ENCODE peak calls at places on chromosomes 16 and 17, in seven cellular contexts. G is IMR-90; P is trophoblast cell; O is kidney; Q is Caco-2; S is CD8-positive, alpha-beta memory T cell; R is right atrium auricular region. H is an unnamed sample. For H3K4me1, the result is how much of the 10 kb centered on the place peaks cover.

GRCh38 chr16:6687593-6687992 is 645.1 kb upstream of the RBFOX1 start:
- DNase-seq in G (no peak), P (no peak), O (no peak), Q (no peak), S (no peak), R (no peak), H (no peak)

GRCh38 chr17:4483012-4483840 is 15.5 kb upstream of the SPNS2 start:
- DNase-seq in G (no peak), P (peak), O (peak), Q (peak), S (no peak), R (no peak), H (no peak)

GRCh38 chr17:73791644-73792043 is 147.4 kb upstream of the SDK2 start:
- DNase-seq in G (no peak), P (no peak), O (no peak), Q (no peak), S (no peak), R (no peak), H (no peak)

GRCh38 chr17:5706835-5707234 is 122.5 kb upstream of the NLRP1 start:
- DNase-seq in G (peak), P (peak), O (no peak), Q (peak), S (peak), R (no peak), H (peak)

GRCh38 chr17:16969931-16970906 is 1.7 kb downstream of the TNFRSF13B start:
- DNase-seq in G (no peak), P (no peak), O (no peak), Q (no peak), S (no peak), R (no peak), H (no peak)

GRCh38 chr16:138049-138417 is 440 bp downstream of the NPRL3 start:
- DNase-seq in G (no peak), P (no peak), O (peak), Q (peak), S (peak), R (no peak), H (peak)

GRCh38 chr17:61402978-61403845 is 3.6 kb downstream of the TBX2 start:
- DNase-seq in G (peak), P (no peak), O (peak), Q (no peak), S (peak), R (no peak), H (no peak)

GRCh38 chr17:17783825-17784598 is 52.8 kb downstream of the SREBF1 start:
- DNase-seq in G (no peak), P (no peak), O (peak), Q (no peak), S (peak), R (no peak), H (peak)

GRCh38 chr17:50238594-50239287 is 35.5 kb upstream of the TMEM92 start:
- DNase-seq in G (peak), P (no peak), O (no peak), Q (no peak), S (no peak), R (no peak), H (no peak)

GRCh38 chr17:47315451-47316266 is 8.1 kb upstream of the EFCAB13 start:
- DNase-seq in G (peak), P (peak), O (no peak), Q (no peak), S (peak), R (no peak), H (peak)

GRCh38 chr17:53724726-53725125 is 98.0 kb upstream of the KIF2B start:
- DNase-seq in G (no peak), P (no peak), O (no peak), Q (no peak), S (no peak), R (no peak), H (no peak)

GRCh38 chr17:18004901-18005305 is 32.2 kb downstream of the DRC3 start:
- DNase-seq in G (no peak), P (no peak), O (no peak), Q (no peak), S (no peak), R (no peak), H (no peak)

GRCh38 chr17:43211480-43212402 is at the start of gene TMEM106A:
- DNase-seq in G (peak), P (peak), O (peak), Q (peak), S (peak), R (peak), H (peak)

GRCh38 chr16:74651841-74652240 is 14.8 kb downstream of the RFWD3 start:
- DNase-seq in G (no peak), P (no peak), O (no peak), Q (no peak), S (no peak), R (no peak), H (no peak)

GRCh38 chr16:74654536-74654935 is 12.1 kb downstream of the RFWD3 start:
- DNase-seq in G (no peak), P (no peak), O (no peak), Q (no peak), S (no peak), R (no peak), H (no peak)

GRCh38 chr16:74650966-74651567 is 15.6 kb downstream of the RFWD3 start:
- DNase-seq in G (no peak), P (no peak), O (no peak), Q (no peak), S (no peak), R (no peak), H (no peak)

GRCh38 chr16:74657873-74658642 is 8.6 kb downstream of the RFWD3 start:
- DNase-seq in G (no peak), P (no peak), O (no peak), Q (no peak), S (no peak), R (no peak), H (no peak)

GRCh38 chr16:74652249-74652648 is 14.4 kb downstream of the RFWD3 start:
- DNase-seq in G (no peak), P (no peak), O (no peak), Q (no peak), S (no peak), R (no peak), H (no peak)
- H3K4me3 ChIP-seq in G (no peak), P (no peak), O (no peak), Q (no peak), S (no peak), R (no peak), H (no peak)

GRCh38 chr16:87926246-87927194 is 9.8 kb downstream of the CA5A start:
- DNase-seq in G (no peak), P (no peak), O (no peak), Q (no peak), S (no peak), R (no peak), H (no peak)
- H3K4me1 ChIP-seq in G (under half), P (under half), O (under half), Q (under half), S (under half), R (under half), H (under half)

GRCh38 chr16:88882358-88883030 is 16.0 kb upstream of the PABPN1L start:
- DNase-seq in G (no peak), P (no peak), O (no peak), Q (peak), S (no peak), R (no peak), H (peak)

GRCh38 chr16:88880226-88881051 is 14.0 kb upstream of the PABPN1L start:
- DNase-seq in G (no peak), P (no peak), O (no peak), Q (no peak), S (no peak), R (no peak), H (no peak)

GRCh38 chr16:88879788-88880055 is 13.3 kb upstream of the PABPN1L start:
- DNase-seq in G (no peak), P (no peak), O (no peak), Q (no peak), S (no peak), R (no peak), H (no peak)

GRCh38 chr16:88881675-88882357 is 15.4 kb upstream of the PABPN1L start:
- DNase-seq in G (no peak), P (no peak), O (no peak), Q (no peak), S (no peak), R (no peak), H (no peak)

GRCh38 chr16:88881090-88881580 is 14.7 kb upstream of the PABPN1L start:
- DNase-seq in G (no peak), P (no peak), O (no peak), Q (no peak), S (no peak), R (no peak), H (no peak)
- H3K4me3 ChIP-seq in G (no peak), P (no peak), O (no peak), Q (no peak), S (no peak), R (no peak), H (no peak)

GRCh38 chr16:23502466-23502865 is 7.8 kb downstream of the GGA2 start:
- DNase-seq in G (no peak), P (no peak), O (no peak), Q (no peak), S (no peak), R (no peak), H (no peak)

GRCh38 chr16:23505942-23506605 is 4.2 kb downstream of the GGA2 start:
- DNase-seq in G (no peak), P (no peak), O (peak), Q (no peak), S (no peak), R (no peak), H (no peak)

GRCh38 chr16:23504453-23505179 is 5.7 kb downstream of the GGA2 start:
- DNase-seq in G (peak), P (peak), O (peak), Q (peak), S (peak), R (peak), H (no peak)

GRCh38 chr16:23505180-23505665 is 5.1 kb downstream of the GGA2 start:
- DNase-seq in G (no peak), P (no peak), O (peak), Q (no peak), S (no peak), R (no peak), H (no peak)

GRCh38 chr16:23504076-23504452 is 6.2 kb downstream of the GGA2 start:
- DNase-seq in G (peak), P (no peak), O (peak), Q (no peak), S (peak), R (peak), H (no peak)
- H3K4me1 ChIP-seq in G (under half), P (under half), O (half or more), Q (under half), S (half or more), R (under half), H (under half)

GRCh38 chr16:51535591-51535990 is 384.5 kb upstream of the SALL1 start:
- DNase-seq in G (no peak), P (no peak), O (no peak), Q (no peak), S (no peak), R (no peak), H (no peak)

GRCh38 chr16:51540259-51540658 is 389.2 kb upstream of the SALL1 start:
- DNase-seq in G (peak), P (no peak), O (no peak), Q (no peak), S (no peak), R (no peak), H (no peak)

GRCh38 chr16:51542856-51543510 is 391.9 kb upstream of the SALL1 start:
- DNase-seq in G (no peak), P (no peak), O (no peak), Q (no peak), S (no peak), R (no peak), H (peak)

GRCh38 chr16:51538707-51539604 is 387.9 kb upstream of the SALL1 start:
- DNase-seq in G (peak), P (no peak), O (no peak), Q (no peak), S (no peak), R (no peak), H (no peak)
- H3K4me3 ChIP-seq in G (no peak), P (no peak), O (no peak), Q (no peak), S (no peak), R (no peak), H (no peak)

GRCh38 chr16:19520861-19521331 is 1.0 kb downstream of the GDE1 start:
- DNase-seq in G (peak), P (no peak), O (no peak), Q (peak), S (no peak), R (no peak), H (peak)

GRCh38 chr16:19523559-19524355 is at the start of gene CCP110:
- DNase-seq in G (peak), P (peak), O (peak), Q (peak), S (peak), R (peak), H (peak)

GRCh38 chr16:19523184-19523558 is 571 bp upstream of the CCP110 start:
- DNase-seq in G (no peak), P (peak), O (peak), Q (no peak), S (no peak), R (no peak), H (no peak)

GRCh38 chr16:19521471-19522368 is at the start of gene GDE1:
- DNase-seq in G (peak), P (peak), O (peak), Q (peak), S (peak), R (peak), H (peak)

DNA sequence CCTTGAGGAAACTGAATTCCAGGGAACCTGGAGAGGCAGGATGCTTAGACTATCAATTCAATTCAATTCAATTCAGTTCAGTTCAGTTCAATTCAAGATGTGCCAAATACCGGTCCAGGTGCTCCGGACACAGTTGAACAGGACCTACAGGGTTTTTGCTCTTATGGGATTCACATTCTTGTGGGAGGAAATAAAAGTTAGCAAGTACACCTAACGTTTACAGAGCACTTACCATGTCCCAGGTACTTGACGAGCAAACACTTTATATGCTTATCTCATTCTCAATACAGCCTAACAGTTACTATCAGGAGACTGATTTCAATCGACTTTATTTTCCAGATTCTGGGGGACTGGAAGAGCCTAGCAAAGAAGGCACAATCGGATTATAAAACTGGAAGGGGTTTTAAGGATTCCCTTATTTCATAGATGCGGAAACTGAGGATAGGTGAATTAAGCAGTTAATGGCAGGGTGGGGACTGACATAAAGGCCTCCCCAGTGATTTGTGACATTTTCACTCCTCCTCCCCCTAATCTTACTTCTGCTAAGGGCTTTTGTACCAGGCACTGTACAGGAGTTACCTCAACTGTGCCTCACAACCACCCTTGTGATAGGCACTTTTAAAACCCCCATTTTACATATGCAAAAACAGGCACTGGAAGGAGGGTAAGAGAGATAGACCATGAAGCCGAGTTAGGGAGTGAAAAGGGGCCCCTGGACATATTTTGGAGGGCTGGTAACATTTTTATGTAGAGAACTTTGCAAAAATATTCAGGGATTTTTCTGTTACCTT is 666 bp upstream of the GDE1 start:
- DNase-seq in G (no peak), P (no peak), O (no peak), Q (no peak), S (no peak), R (no peak), H (no peak)
- H3K4me1 ChIP-seq in G (under half), P (under half), O (under half), Q (under half), S (under half), R (under half), H (half or more)

GRCh38 chr16:88451586-88452484 is 1.2 kb upstream of the ZFPM1 start:
- DNase-seq in G (no peak), P (no peak), O (no peak), Q (no peak), S (no peak), R (no peak), H (no peak)
- H3K4me3 ChIP-seq in G (no peak), P (no peak), O (no peak), Q (peak), S (peak), R (no peak), H (peak)

GRCh38 chr17:78412403-78412802 is 34.0 kb downstream of the PGS1 start:
- DNase-seq in G (peak), P (peak), O (peak), Q (no peak), S (no peak), R (no peak), H (no peak)

GRCh38 chr17:78416311-78416711 is 37.9 kb downstream of the PGS1 start:
- DNase-seq in G (peak), P (no peak), O (peak), Q (no peak), S (no peak), R (no peak), H (no peak)

GRCh38 chr17:78415821-78416301 is 37.4 kb downstream of the PGS1 start:
- DNase-seq in G (peak), P (peak), O (no peak), Q (no peak), S (no peak), R (no peak), H (no peak)

GRCh38 chr17:78416791-78417530 is 38.5 kb downstream of the PGS1 start:
- DNase-seq in G (no peak), P (no peak), O (peak), Q (no peak), S (no peak), R (peak), H (no peak)

DNA sequence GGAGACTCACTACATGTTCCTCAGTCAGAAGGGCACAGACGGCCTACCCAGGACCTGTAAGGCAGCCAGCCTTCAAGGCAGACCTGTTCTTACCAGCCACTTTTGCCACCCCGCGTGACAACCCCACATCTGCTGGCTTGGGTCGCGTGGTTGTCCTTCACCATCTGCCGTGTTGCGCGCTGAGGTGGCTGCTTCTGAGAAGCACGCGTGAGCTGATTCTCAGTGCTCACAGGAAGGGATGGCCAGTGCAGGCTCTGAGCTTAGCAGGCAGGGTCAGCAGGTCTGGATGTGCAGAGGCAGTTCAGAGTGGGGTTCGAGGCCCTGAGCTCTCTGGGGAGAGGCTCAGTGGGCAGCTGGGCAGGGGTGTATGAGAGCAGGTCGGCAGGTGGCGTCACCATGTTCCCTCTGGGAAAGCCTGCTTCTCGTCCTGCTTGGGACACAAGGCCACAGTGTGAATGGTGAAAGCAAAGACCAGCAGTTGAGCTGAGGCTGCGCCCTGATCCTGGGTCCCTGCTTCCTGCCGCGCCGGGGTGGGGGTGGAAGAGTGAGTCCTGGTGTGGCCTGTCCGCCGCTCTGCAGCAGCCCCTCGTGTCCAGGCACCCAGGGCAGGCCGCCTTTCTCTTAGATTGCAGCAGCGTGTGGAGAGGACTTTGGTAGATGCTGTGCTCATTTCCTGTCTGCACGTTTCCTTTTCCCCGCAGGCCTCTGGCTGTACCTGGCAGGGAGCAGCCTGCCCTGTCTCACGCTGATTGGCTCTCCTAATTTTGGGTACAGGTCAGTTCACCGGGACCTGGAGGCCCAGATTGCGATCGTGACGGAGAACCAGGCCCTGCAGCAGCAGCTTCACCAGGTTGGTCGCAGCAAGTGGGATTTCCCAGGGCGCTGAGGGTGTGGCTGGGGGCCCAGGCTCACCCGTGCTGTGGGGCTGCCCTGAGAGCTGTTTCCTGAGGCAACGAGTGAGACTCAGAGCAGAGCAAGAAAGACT is 36.0 kb downstream of the PGS1 start:
- DNase-seq in G (no peak), P (no peak), O (peak), Q (no peak), S (peak), R (no peak), H (no peak)
- H3K4me1 ChIP-seq in G (under half), P (under half), O (under half), Q (under half), S (half or more), R (under half), H (under half)

GRCh38 chr17:51257150-51258081 is 2.4 kb downstream of the MBTD1 start:
- DNase-seq in G (no peak), P (no peak), O (no peak), Q (no peak), S (no peak), R (no peak), H (no peak)
- H3K4me3 ChIP-seq in G (no peak), P (no peak), O (no peak), Q (no peak), S (no peak), R (no peak), H (no peak)

GRCh38 chr17:38897176-38897575 is 27.3 kb downstream of the LASP1 start:
- DNase-seq in G (peak), P (no peak), O (no peak), Q (no peak), S (no peak), R (peak), H (no peak)
- H3K4me1 ChIP-seq in G (under half), P (under half), O (half or more), Q (under half), S (half or more), R (under half), H (under half)